ENCODE peak calls at places on chromosomes 6 and 20, in five cellular contexts. One of them, this sample, is unnamed.
A peak's percentile ranks its signal among the peaks of the same experiment; 100 is the strongest.

GRCh38 chr20:1381753-1382591 is 10.9 kb downstream of the FKBP1A start:
- DNase-seq in CD8-positive, alpha-beta memory T cell: no peak
- DNase-seq in effector memory CD4-positive, alpha-beta T cell: no peak
- DNase-seq in body of pancreas: no peak
- DNase-seq in aorta: no peak
- DNase-seq in this sample: no peak

GRCh38 chr6:9646346-9647042 is 768.4 kb downstream of the TFAP2A start:
- DNase-seq in CD8-positive, alpha-beta memory T cell: no peak
- DNase-seq in effector memory CD4-positive, alpha-beta T cell: no peak
- DNase-seq in body of pancreas: no peak
- DNase-seq in aorta: no peak
- DNase-seq in this sample: no peak

GRCh38 chr20:11544029-11544678 is 373.5 kb upstream of the BTBD3 start:
- DNase-seq in CD8-positive, alpha-beta memory T cell: no peak
- DNase-seq in effector memory CD4-positive, alpha-beta T cell: no peak
- DNase-seq in body of pancreas: peak; percentile 42
- DNase-seq in aorta: no peak
- DNase-seq in this sample: peak; percentile 52

GRCh38 chr6:107679457-107679856 is 144.7 kb downstream of the SCML4 start:
- DNase-seq in CD8-positive, alpha-beta memory T cell: no peak
- DNase-seq in effector memory CD4-positive, alpha-beta T cell: no peak
- DNase-seq in body of pancreas: no peak
- DNase-seq in aorta: no peak
- DNase-seq in this sample: no peak

GRCh38 chr20:37142708-37143107 is 36.4 kb upstream of the RPN2 start:
- DNase-seq in CD8-positive, alpha-beta memory T cell: no peak
- DNase-seq in effector memory CD4-positive, alpha-beta T cell: no peak
- DNase-seq in body of pancreas: no peak
- DNase-seq in aorta: no peak
- DNase-seq in this sample: no peak

GRCh38 chr20:11582073-11582472 is 335.6 kb upstream of the BTBD3 start:
- DNase-seq in CD8-positive, alpha-beta memory T cell: no peak
- DNase-seq in effector memory CD4-positive, alpha-beta T cell: no peak
- DNase-seq in body of pancreas: no peak
- DNase-seq in aorta: no peak
- DNase-seq in this sample: no peak

GRCh38 chr6:26401987-26402658 is at the start of gene BTN3A1:
- DNase-seq in CD8-positive, alpha-beta memory T cell: peak; percentile 60
- DNase-seq in effector memory CD4-positive, alpha-beta T cell: peak; percentile 60
- DNase-seq in body of pancreas: peak; percentile 61
- DNase-seq in aorta: peak; percentile 90
- DNase-seq in this sample: no peak

GRCh38 chr6:123091091-123091895 is 95.3 kb downstream of the CLVS2 start:
- DNase-seq in CD8-positive, alpha-beta memory T cell: no peak
- DNase-seq in effector memory CD4-positive, alpha-beta T cell: no peak
- DNase-seq in body of pancreas: no peak
- DNase-seq in aorta: no peak
- DNase-seq in this sample: no peak

GRCh38 chr20:41862476-41862875 is 244.3 kb upstream of the CHD6 start:
- DNase-seq in CD8-positive, alpha-beta memory T cell: no peak
- DNase-seq in effector memory CD4-positive, alpha-beta T cell: no peak
- DNase-seq in body of pancreas: no peak
- DNase-seq in aorta: no peak
- DNase-seq in this sample: no peak

GRCh38 chr6:83889625-83890024 is 30.1 kb downstream of the CYB5R4 start:
- DNase-seq in CD8-positive, alpha-beta memory T cell: no peak
- DNase-seq in effector memory CD4-positive, alpha-beta T cell: no peak
- DNase-seq in body of pancreas: no peak
- DNase-seq in aorta: no peak
- DNase-seq in this sample: no peak

GRCh38 chr6:116530436-116530835 is 15.0 kb downstream of the TRAPPC3L start:
- DNase-seq in CD8-positive, alpha-beta memory T cell: no peak
- DNase-seq in effector memory CD4-positive, alpha-beta T cell: no peak
- DNase-seq in body of pancreas: no peak
- DNase-seq in aorta: no peak
- DNase-seq in this sample: no peak

GRCh38 chr6:47483853-47484546 is 6.4 kb downstream of the CD2AP start:
- DNase-seq in CD8-positive, alpha-beta memory T cell: no peak
- DNase-seq in effector memory CD4-positive, alpha-beta T cell: no peak
- DNase-seq in body of pancreas: no peak
- DNase-seq in aorta: no peak
- DNase-seq in this sample: no peak

GRCh38 chr20:19380211-19380610 is 167.8 kb downstream of the SLC24A3 start:
- DNase-seq in CD8-positive, alpha-beta memory T cell: no peak
- DNase-seq in effector memory CD4-positive, alpha-beta T cell: no peak
- DNase-seq in body of pancreas: no peak
- DNase-seq in aorta: no peak
- DNase-seq in this sample: no peak

GRCh38 chr6:74602206-74602605 is 603.6 kb downstream of the COL12A1 start:
- DNase-seq in CD8-positive, alpha-beta memory T cell: no peak
- DNase-seq in effector memory CD4-positive, alpha-beta T cell: no peak
- DNase-seq in body of pancreas: no peak
- DNase-seq in aorta: no peak
- DNase-seq in this sample: no peak
- H3K4me3 ChIP-seq in CD8-positive, alpha-beta memory T cell: no peak overlapping the region
- H3K4me3 ChIP-seq in effector memory CD4-positive, alpha-beta T cell: no peak overlapping the region
- H3K4me3 ChIP-seq in body of pancreas: no peak overlapping the region
- H3K4me3 ChIP-seq in aorta: no peak overlapping the region
- H3K4me3 ChIP-seq in this sample: no peak overlapping the region

GRCh38 chr6:166556336-166556735 is 30.1 kb downstream of the RAMACL start:
- DNase-seq in CD8-positive, alpha-beta memory T cell: no peak
- DNase-seq in effector memory CD4-positive, alpha-beta T cell: no peak
- DNase-seq in body of pancreas: no peak
- DNase-seq in aorta: no peak
- DNase-seq in this sample: no peak
- H3K4me1 ChIP-seq in CD8-positive, alpha-beta memory T cell: no peaks in the 10 kb centered on the region
- H3K4me1 ChIP-seq in effector memory CD4-positive, alpha-beta T cell: no peaks in the 10 kb centered on the region
- H3K4me1 ChIP-seq in body of pancreas: peaks cover 23% of the 10 kb centered on the region
- H3K4me1 ChIP-seq in aorta: no peaks in the 10 kb centered on the region
- H3K4me1 ChIP-seq in this sample: peaks cover 11% of the 10 kb centered on the region

GRCh38 chr6:44226368-44227137 is 3.2 kb downstream of the SLC29A1 start:
- DNase-seq in CD8-positive, alpha-beta memory T cell: no peak
- DNase-seq in effector memory CD4-positive, alpha-beta T cell: no peak
- DNase-seq in body of pancreas: no peak
- DNase-seq in aorta: peak; percentile 81
- DNase-seq in this sample: no peak
- H3K27ac ChIP-seq in CD8-positive, alpha-beta memory T cell: peak overlapping the region; percentile 61
- H3K27ac ChIP-seq in effector memory CD4-positive, alpha-beta T cell: no peak overlapping the region
- H3K27ac ChIP-seq in body of pancreas: no peak overlapping the region
- H3K27ac ChIP-seq in aorta: no peak overlapping the region
- H3K27ac ChIP-seq in this sample: no peak overlapping the region

DNA sequence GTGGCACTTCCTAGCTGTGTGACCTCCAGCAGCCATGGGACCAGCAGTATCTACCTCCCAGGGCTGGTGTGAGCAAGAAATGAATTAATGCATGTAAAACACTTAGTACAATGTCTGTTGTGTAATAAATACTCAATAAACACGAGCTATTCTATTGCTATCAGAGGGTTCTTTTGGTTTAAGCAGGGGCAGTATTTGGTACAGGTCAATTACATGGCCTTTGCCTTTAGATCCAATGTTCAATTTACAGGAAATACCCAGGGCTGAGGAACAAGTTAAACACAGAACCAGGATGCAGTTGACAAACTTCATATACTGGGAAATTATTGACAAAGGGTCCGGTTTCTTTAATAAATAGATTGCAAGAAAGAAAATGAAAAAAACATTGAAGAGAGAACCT is 2.9 kb downstream of the TGM2 start:
- DNase-seq in CD8-positive, alpha-beta memory T cell: no peak
- DNase-seq in effector memory CD4-positive, alpha-beta T cell: no peak
- DNase-seq in body of pancreas: no peak
- DNase-seq in aorta: peak; percentile 38
- DNase-seq in this sample: no peak
- H3K4me3 ChIP-seq in CD8-positive, alpha-beta memory T cell: no peak overlapping the region
- H3K4me3 ChIP-seq in effector memory CD4-positive, alpha-beta T cell: no peak overlapping the region
- H3K4me3 ChIP-seq in body of pancreas: no peak overlapping the region
- H3K4me3 ChIP-seq in aorta: no peak overlapping the region
- H3K4me3 ChIP-seq in this sample: no peak overlapping the region

GRCh38 chr6:3414704-3415453 is 42.0 kb downstream of the SLC22A23 start:
- DNase-seq in CD8-positive, alpha-beta memory T cell: no peak
- DNase-seq in effector memory CD4-positive, alpha-beta T cell: no peak
- DNase-seq in body of pancreas: no peak
- DNase-seq in aorta: no peak
- DNase-seq in this sample: no peak

GRCh38 chr6:3411967-3412778 is 44.7 kb downstream of the SLC22A23 start:
- DNase-seq in CD8-positive, alpha-beta memory T cell: no peak
- DNase-seq in effector memory CD4-positive, alpha-beta T cell: no peak
- DNase-seq in body of pancreas: no peak
- DNase-seq in aorta: no peak
- DNase-seq in this sample: no peak

GRCh38 chr6:3412779-3413500 is 43.9 kb downstream of the SLC22A23 start:
- DNase-seq in CD8-positive, alpha-beta memory T cell: no peak
- DNase-seq in effector memory CD4-positive, alpha-beta T cell: no peak
- DNase-seq in body of pancreas: no peak
- DNase-seq in aorta: no peak
- DNase-seq in this sample: no peak

GRCh38 chr6:3415490-3415889 is 41.4 kb downstream of the SLC22A23 start:
- DNase-seq in CD8-positive, alpha-beta memory T cell: no peak
- DNase-seq in effector memory CD4-positive, alpha-beta T cell: no peak
- DNase-seq in body of pancreas: no peak
- DNase-seq in aorta: no peak
- DNase-seq in this sample: no peak

DNA sequence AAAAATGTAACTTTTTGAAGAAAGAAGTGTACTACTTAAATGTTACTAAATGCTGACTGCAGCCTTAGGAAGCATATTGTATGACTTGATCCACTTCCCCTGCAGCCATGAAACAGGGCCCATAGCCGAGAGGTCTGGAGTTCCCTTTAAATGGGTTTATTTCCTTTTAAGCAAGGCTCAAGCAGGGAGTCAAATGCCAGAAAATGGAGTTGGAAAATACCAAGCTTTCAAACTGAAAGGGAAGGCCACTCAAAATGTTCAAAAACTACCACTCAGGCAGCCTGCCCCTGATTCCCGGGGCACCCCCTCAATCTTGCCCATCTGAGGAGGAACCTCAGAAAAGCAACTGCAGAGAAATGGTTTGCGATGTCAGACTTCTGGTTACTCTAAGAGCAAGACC is 43.2 kb downstream of the SLC22A23 start:
- DNase-seq in CD8-positive, alpha-beta memory T cell: no peak
- DNase-seq in effector memory CD4-positive, alpha-beta T cell: no peak
- DNase-seq in body of pancreas: no peak
- DNase-seq in aorta: no peak
- DNase-seq in this sample: no peak
- H3K4me1 ChIP-seq in CD8-positive, alpha-beta memory T cell: no peaks in the 10 kb centered on the region
- H3K4me1 ChIP-seq in effector memory CD4-positive, alpha-beta T cell: peaks cover 3% of the 10 kb centered on the region
- H3K4me1 ChIP-seq in body of pancreas: peaks cover 47% of the 10 kb centered on the region
- H3K4me1 ChIP-seq in aorta: no peaks in the 10 kb centered on the region
- H3K4me1 ChIP-seq in this sample: peaks cover 10% of the 10 kb centered on the region

GRCh38 chr6:20542927-20543602 is 8.8 kb downstream of the CDKAL1 start:
- DNase-seq in CD8-positive, alpha-beta memory T cell: no peak
- DNase-seq in effector memory CD4-positive, alpha-beta T cell: no peak
- DNase-seq in body of pancreas: no peak
- DNase-seq in aorta: no peak
- DNase-seq in this sample: no peak
- H3K27ac ChIP-seq in CD8-positive, alpha-beta memory T cell: no peak overlapping the region
- H3K27ac ChIP-seq in effector memory CD4-positive, alpha-beta T cell: no peak overlapping the region
- H3K27ac ChIP-seq in body of pancreas: no peak overlapping the region
- H3K27ac ChIP-seq in aorta: no peak overlapping the region
- H3K27ac ChIP-seq in this sample: no peak overlapping the region

GRCh38 chr6:38701551-38701950 is 1.4 kb downstream of the GLO1 start:
- DNase-seq in CD8-positive, alpha-beta memory T cell: no peak
- DNase-seq in effector memory CD4-positive, alpha-beta T cell: no peak
- DNase-seq in body of pancreas: no peak
- DNase-seq in aorta: no peak
- DNase-seq in this sample: no peak
- H3K4me3 ChIP-seq in CD8-positive, alpha-beta memory T cell: no peak overlapping the region
- H3K4me3 ChIP-seq in effector memory CD4-positive, alpha-beta T cell: no peak overlapping the region
- H3K4me3 ChIP-seq in body of pancreas: no peak overlapping the region
- H3K4me3 ChIP-seq in aorta: no peak overlapping the region
- H3K4me3 ChIP-seq in this sample: no peak overlapping the region

GRCh38 chr6:56534680-56535419 is 107.8 kb downstream of the DST start:
- DNase-seq in CD8-positive, alpha-beta memory T cell: no peak
- DNase-seq in effector memory CD4-positive, alpha-beta T cell: no peak
- DNase-seq in body of pancreas: no peak
- DNase-seq in aorta: no peak
- DNase-seq in this sample: peak; percentile 25
- H3K4me1 ChIP-seq in CD8-positive, alpha-beta memory T cell: no peaks in the 10 kb centered on the region
- H3K4me1 ChIP-seq in effector memory CD4-positive, alpha-beta T cell: no peaks in the 10 kb centered on the region
- H3K4me1 ChIP-seq in body of pancreas: peaks cover 52% of the 10 kb centered on the region
- H3K4me1 ChIP-seq in aorta: peaks cover 10% of the 10 kb centered on the region
- H3K4me1 ChIP-seq in this sample: peaks cover 1% of the 10 kb centered on the region

DNA sequence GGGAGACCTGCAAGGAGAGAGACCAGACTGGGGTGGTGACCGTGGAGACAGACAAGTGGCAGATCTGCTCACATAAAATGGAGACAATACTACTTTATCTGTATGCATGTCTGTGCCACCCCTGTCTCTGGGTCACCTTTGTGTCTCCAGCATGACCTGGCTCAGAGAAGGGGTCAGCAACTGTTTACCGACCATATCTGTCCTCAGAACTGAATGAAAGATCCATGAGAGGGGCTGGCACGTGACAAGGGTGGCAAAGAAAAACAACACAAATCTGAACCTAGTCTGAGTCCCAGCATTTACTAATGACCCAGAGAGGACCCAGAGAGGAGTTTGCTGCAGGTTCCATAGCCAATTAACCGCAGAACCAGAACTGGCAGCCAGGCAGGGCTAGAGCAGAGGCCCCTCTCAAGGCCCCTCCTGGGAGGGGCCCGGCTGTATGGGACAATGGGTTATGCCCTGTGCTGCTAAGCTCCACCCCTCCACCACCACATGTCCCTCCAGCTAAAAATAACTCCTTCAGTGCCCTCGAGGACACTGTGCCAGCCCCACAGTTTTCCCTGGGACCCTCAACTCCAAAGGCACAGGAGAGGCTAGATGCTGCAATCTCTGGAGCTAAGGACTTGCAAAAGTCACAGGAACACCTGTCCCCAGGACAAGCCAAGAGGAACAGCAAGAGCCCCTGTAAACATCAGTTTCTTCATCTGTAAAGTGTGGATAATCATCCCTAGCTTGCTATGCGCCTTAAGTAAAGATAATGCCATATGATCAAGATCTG is 2.2 kb downstream of the AHCY start:
- DNase-seq in CD8-positive, alpha-beta memory T cell: no peak
- DNase-seq in effector memory CD4-positive, alpha-beta T cell: no peak
- DNase-seq in body of pancreas: no peak
- DNase-seq in aorta: no peak
- DNase-seq in this sample: no peak
- H3K27ac ChIP-seq in CD8-positive, alpha-beta memory T cell: no peak overlapping the region
- H3K27ac ChIP-seq in effector memory CD4-positive, alpha-beta T cell: no peak overlapping the region
- H3K27ac ChIP-seq in body of pancreas: no peak overlapping the region
- H3K27ac ChIP-seq in aorta: no peak overlapping the region
- H3K27ac ChIP-seq in this sample: no peak overlapping the region